ENCODE peak calls at places on chromosomes 11 and 22, in six cellular contexts. W is lower lobe of right lung; B is SK-MEL-5; G is activated T-cell treated with anti-CD3 and anti-CD28 coated beads, Interleukin-2, amount 50 U/mL, for 48 hours; I is right lobe of liver; H is HFFc6. L is an unnamed sample.

GRCh38 chr11:87290304-87290922 is 252.7 kb downstream of the TMEM135 start:
- DNase-seq in W (no peak), B (peak; percentile 70), G (no peak), I (no peak), H (peak; percentile 58), L (peak; percentile 98)

GRCh38 chr11:82750643-82751139 is 17.0 kb upstream of the FAM181B start:
- DNase-seq in W (no peak), B (no peak), G (peak; percentile 26), I (no peak), H (no peak), L (no peak)

GRCh38 chr11:123753110-123753509 is 1.2 kb downstream of the OR6X1 start:
- DNase-seq in W (no peak), B (no peak), G (no peak), I (no peak), H (no peak), L (peak; percentile 15)

GRCh38 chr22:35733742-35734516 is 16.3 kb downstream of the APOL5 start:
- DNase-seq in W (no peak), B (no peak), G (no peak), I (no peak), H (no peak), L (no peak)

GRCh38 chr11:118180300-118180703 is 3.9 kb upstream of the SCN2B start:
- DNase-seq in W (no peak), B (peak; percentile 53), G (no peak), I (peak; percentile 45), H (no peak), L (peak; percentile 69)

GRCh38 chr22:29224859-29225410 is 19.2 kb downstream of the EMID1 start:
- DNase-seq in W (no peak), B (no peak), G (no peak), I (no peak), H (no peak), L (no peak)

GRCh38 chr11:16126361-16126760 is 230.0 kb downstream of the SOX6 start:
- DNase-seq in W (no peak), B (peak; percentile 96), G (no peak), I (no peak), H (no peak), L (no peak)

GRCh38 chr22:17926516-17926915 is 97.8 kb downstream of the MICAL3 start:
- DNase-seq in W (no peak), B (no peak), G (no peak), I (no peak), H (no peak), L (no peak)

GRCh38 chr11:2526808-2527381 is 82.1 kb downstream of the KCNQ1 start:
- DNase-seq in W (peak; percentile 82), B (no peak), G (no peak), I (peak; percentile 52), H (no peak), L (peak; percentile 82)

GRCh38 chr11:12174145-12175143 is 64.1 kb downstream of the MICAL2 start:
- DNase-seq in W (no peak), B (no peak), G (peak; percentile 64), I (no peak), H (peak; percentile 77), L (peak; percentile 90)